ENCODE peak calls at places on chromosomes 7 and 10, in ten cellular contexts. D is WERI-Rb-1; S is coronary artery; Q is hepatocyte; W is mesothelial cell of epicardium; V is choroid plexus epithelial cell; F is prostate gland; Y is upper lobe of right lung; U is esophagus squamous epithelium; E is activated CD8-positive, alpha-beta T cell treated with anti-CD3 and anti-CD28 coated beads for 36 hours. C is an unnamed sample.

GRCh38 chr10:8923096-8923495 is 868.6 kb downstream of the GATA3 start:
- DNase-seq in D (no peak), S (no peak), Q (no peak), W (no peak), V (no peak), F (no peak), Y (no peak), U (no peak), E (no peak), C (no peak)

GRCh38 chr10:130927157-130927556 is 384.4 kb downstream of the TCERG1L start:
- DNase-seq in D (no peak), S (no peak), Q (no peak), W (no peak), V (no peak), F (no peak), Y (no peak), U (no peak), E (no peak), C (no peak)

GRCh38 chr7:45921381-45921698 is 268 bp upstream of the IGFBP3 start:
- DNase-seq in D (no peak), S (no peak), Q (no peak), W (peak; percentile 54), V (no peak), F (no peak), Y (no peak), U (no peak), E (no peak), C (no peak)

GRCh38 chr10:89153086-89153485 is 54.0 kb downstream of the CH25H start:
- DNase-seq in D (no peak), S (no peak), Q (no peak), W (no peak), V (no peak), F (no peak), Y (no peak), U (no peak), E (no peak), C (no peak)

GRCh38 chr7:55572378-55573233 is at the start of gene VOPP1:
- DNase-seq in D (peak; percentile 72), S (peak; percentile 79), Q (peak; percentile 91), W (peak; percentile 73), V (peak; percentile 60), F (peak; percentile 52), Y (peak; percentile 83), U (no peak), E (peak; percentile 54), C (peak; percentile 72)

GRCh38 chr7:50728184-50728583 is 54.5 kb downstream of the GRB10 start:
- DNase-seq in D (no peak), S (no peak), Q (no peak), W (no peak), V (peak; percentile 58), F (no peak), Y (no peak), U (no peak), E (no peak), C (no peak)

GRCh38 chr10:84360634-84361365 is 32.4 kb downstream of the CCSER2 start:
- DNase-seq in D (no peak), S (no peak), Q (no peak), W (no peak), V (peak; percentile 66), F (no peak), Y (no peak), U (no peak), E (no peak), C (no peak)

GRCh38 chr10:47134166-47134565 is 165.8 kb upstream of the GDF10 start:
- DNase-seq in D (no peak), S (no peak), Q (no peak), W (no peak), V (no peak), F (no peak), Y (no peak), U (no peak), E (no peak), C (no peak)

GRCh38 chr7:156892086-156892800 is 740 bp downstream of the LMBR1 start:
- DNase-seq in D (peak; percentile 77), S (peak; percentile 75), Q (peak; percentile 83), W (peak; percentile 52), V (no peak), F (peak; percentile 25), Y (peak; percentile 84), U (no peak), E (peak; percentile 76), C (no peak)

GRCh38 chr7:156897673-156898072 is 4.7 kb upstream of the LMBR1 start:
- DNase-seq in D (no peak), S (no peak), Q (no peak), W (no peak), V (no peak), F (no peak), Y (no peak), U (no peak), E (no peak), C (no peak)

GRCh38 chr7:156896388-156897022 is 3.5 kb upstream of the LMBR1 start:
- DNase-seq in D (no peak), S (no peak), Q (no peak), W (no peak), V (no peak), F (no peak), Y (no peak), U (no peak), E (no peak), C (no peak)

GRCh38 chr7:156892821-156893706 is at the start of gene LMBR1:
- DNase-seq in D (peak; percentile 92), S (peak; percentile 96), Q (peak; percentile 98), W (peak; percentile 94), V (peak; percentile 98), F (peak; percentile 94), Y (peak; percentile 97), U (peak; percentile 76), E (peak; percentile 95), C (peak; percentile 83)

GRCh38 chr7:156895024-156895780 is 2.2 kb upstream of the LMBR1 start:
- DNase-seq in D (no peak), S (no peak), Q (no peak), W (no peak), V (no peak), F (no peak), Y (no peak), U (no peak), E (peak; percentile 36), C (no peak)
- TF ChIP-seq CTCF in D (no peak), S (no peak), Q (no peak), W (no peak), V (no peak), F (no peak), Y (no peak), U (no peak), E (no peak), C (no peak)

GRCh38 chr10:102727037-102727818 is 12.8 kb downstream of the SFXN2 start:
- DNase-seq in D (no peak), S (no peak), Q (no peak), W (no peak), V (no peak), F (no peak), Y (peak; percentile 65), U (no peak), E (no peak), C (no peak)

GRCh38 chr10:102726274-102726673 is 11.8 kb downstream of the SFXN2 start:
- DNase-seq in D (no peak), S (no peak), Q (no peak), W (no peak), V (no peak), F (no peak), Y (no peak), U (no peak), E (no peak), C (no peak)

GRCh38 chr10:102732661-102733060 is 11.1 kb upstream of the WBP1L start:
- DNase-seq in D (no peak), S (no peak), Q (no peak), W (no peak), V (no peak), F (no peak), Y (no peak), U (no peak), E (no peak), C (no peak)

GRCh38 chr10:102731222-102731800 is 12.4 kb upstream of the WBP1L start:
- DNase-seq in D (no peak), S (no peak), Q (no peak), W (no peak), V (no peak), F (no peak), Y (no peak), U (no peak), E (no peak), C (no peak)

DNA sequence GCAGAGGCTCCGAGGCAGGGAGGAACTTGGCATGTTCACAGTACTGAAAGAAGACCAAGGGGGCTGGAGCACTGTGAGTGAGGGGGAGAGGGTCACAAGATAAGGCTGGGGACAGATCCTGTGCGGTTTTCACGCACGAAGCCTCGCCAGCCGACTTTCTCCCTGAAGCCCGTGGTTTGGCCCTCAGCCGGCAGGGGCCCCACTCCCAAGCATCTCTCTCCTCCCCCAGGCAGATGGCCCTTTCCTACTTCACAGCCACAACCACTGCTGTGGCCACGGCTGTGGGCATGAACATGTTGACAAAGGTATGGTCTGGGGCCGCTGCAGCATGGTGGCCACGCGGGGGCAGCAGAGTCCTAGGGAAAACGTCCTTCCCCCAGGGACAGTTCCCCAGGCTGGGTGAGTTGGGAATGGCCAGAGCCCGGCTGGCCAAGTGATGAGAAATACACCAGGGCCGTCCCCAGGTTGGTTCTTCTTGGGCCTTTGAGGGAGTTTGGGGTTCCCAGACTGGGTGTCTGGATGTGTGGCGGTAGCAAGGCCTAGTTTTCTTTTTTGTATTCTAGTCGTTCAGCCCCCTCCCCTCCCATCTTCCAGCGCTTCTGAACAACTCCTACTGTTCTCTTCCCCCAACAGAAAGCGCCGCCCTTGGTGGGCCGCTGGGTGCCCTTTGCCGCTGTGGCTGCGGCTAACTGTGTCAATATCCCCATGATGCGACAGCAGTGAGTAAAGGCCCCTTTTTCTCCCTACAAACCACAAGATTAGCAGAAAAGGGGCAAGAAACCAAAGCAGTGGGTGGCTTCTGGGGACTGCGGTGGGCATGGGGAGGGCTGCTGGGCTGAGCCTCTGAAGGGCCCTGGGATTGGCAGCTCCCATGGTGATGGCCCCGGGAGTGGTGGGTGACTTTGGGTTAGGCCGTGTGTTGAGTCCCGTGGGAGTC is 14.4 kb upstream of the WBP1L start:
- DNase-seq in D (peak; percentile 90), S (peak; percentile 90), Q (peak; percentile 91), W (peak; percentile 92), V (peak; percentile 87), F (peak; percentile 82), Y (peak; percentile 93), U (no peak), E (peak; percentile 76), C (peak; percentile 68)
- TF ChIP-seq CTCF in D (peak; percentile 90), S (peak; percentile 95), Q (peak; percentile 94), W (peak; percentile 83), V (peak; percentile 94), F (peak; percentile 89), Y (peak; percentile 91), U (peak; percentile 64), E (peak; percentile 77), C (peak; percentile 91)

GRCh38 chr7:139358541-139359365 is 941 bp upstream of the LUC7L2 start:
- DNase-seq in D (peak; percentile 17), S (no peak), Q (peak; percentile 17), W (no peak), V (peak; percentile 31), F (peak; percentile 64), Y (peak; percentile 72), U (peak; percentile 56), E (peak; percentile 71), C (no peak)
- TF ChIP-seq CTCF in D (no peak), S (no peak), Q (no peak), W (no peak), V (no peak), F (no peak), Y (no peak), U (no peak), E (no peak), C (no peak)

GRCh38 chr7:131068604-131069021 is 259.1 kb upstream of the MKLN1 start:
- DNase-seq in D (no peak), S (no peak), Q (no peak), W (no peak), V (peak; percentile 56), F (no peak), Y (no peak), U (no peak), E (no peak), C (no peak)

GRCh38 chr7:131072505-131073091 is 255.1 kb upstream of the MKLN1 start:
- DNase-seq in D (no peak), S (no peak), Q (no peak), W (no peak), V (peak; percentile 50), F (no peak), Y (no peak), U (no peak), E (no peak), C (peak; percentile 26)

GRCh38 chr7:131074043-131074442 is 253.6 kb upstream of the MKLN1 start:
- DNase-seq in D (no peak), S (no peak), Q (no peak), W (no peak), V (no peak), F (no peak), Y (no peak), U (no peak), E (no peak), C (no peak)

GRCh38 chr7:131074585-131074984 is 253.1 kb upstream of the MKLN1 start:
- DNase-seq in D (no peak), S (no peak), Q (no peak), W (no peak), V (no peak), F (no peak), Y (no peak), U (no peak), E (no peak), C (no peak)

GRCh38 chr7:131071786-131072504 is 255.7 kb upstream of the MKLN1 start:
- DNase-seq in D (no peak), S (no peak), Q (no peak), W (no peak), V (peak; percentile 86), F (no peak), Y (no peak), U (no peak), E (peak; percentile 37), C (no peak)
- TF ChIP-seq CTCF in D (no peak), S (peak; percentile 38), Q (peak; percentile 52), W (peak; percentile 40), V (peak; percentile 47), F (no peak), Y (peak; percentile 50), U (no peak), E (peak; percentile 55), C (peak; percentile 41)